ENCODE peak calls at places on chromosomes 2 and 18, in six cellular contexts. J is glutamatergic neuron, S is COLO829, N is KBM-7, F is NB4, K is AG08395. A is an unnamed sample.

GRCh38 chr2:178227187-178227586 is 32.9 kb downstream of the OSBPL6 start:
- DNase-seq in N (no peak), S (no peak), F (no peak), J (no peak), K (peak), A (peak)

GRCh38 chr2:158539176-158539895 is 82.6 kb downstream of the PKP4 start:
- DNase-seq in J (no peak), S (peak), K (peak), F (no peak), N (peak), A (peak)

GRCh38 chr2:144529841-144530240 is 9.9 kb upstream of the ZEB2 start:
- DNase-seq in K (no peak), F (no peak), N (no peak), S (no peak), J (no peak), A (no peak)

GRCh38 chr2:204913312-204913711 is 368.0 kb downstream of the PARD3B start:
- DNase-seq in K (no peak), N (no peak), J (no peak), S (no peak), F (no peak), A (no peak)

GRCh38 chr2:178404380-178404767 is 46.6 kb downstream of the PRKRA start:
- DNase-seq in N (peak), K (peak), F (peak), S (no peak), J (peak), A (peak)

GRCh38 chr18:72342933-72343332 is 201.2 kb downstream of the CBLN2 start:
- DNase-seq in J (no peak), N (no peak), S (no peak), K (no peak), F (no peak), A (no peak)

GRCh38 chr2:196927318-196928225 is 1.1 kb upstream of the PGAP1 start:
- DNase-seq in J (no peak), N (peak), S (peak), K (peak), F (peak), A (no peak)

GRCh38 chr2:11118761-11119160 is 36.5 kb upstream of the SLC66A3 start:
- DNase-seq in N (no peak), F (no peak), K (peak), J (no peak), S (no peak), A (no peak)

GRCh38 chr2:70921031-70921430 is 14.7 kb upstream of the ATP6V1B1 start:
- DNase-seq in K (no peak), J (no peak), F (no peak), N (no peak), S (no peak), A (no peak)

GRCh38 chr2:77228379-77228778 is 293.8 kb downstream of the LRRTM4 start:
- DNase-seq in J (no peak), N (no peak), S (no peak), F (no peak), K (no peak), A (peak)

GRCh38 chr2:181258761-181259160 is 198.4 kb upstream of the ITGA4 start:
- DNase-seq in K (peak), N (no peak), S (peak), J (no peak), F (no peak), A (no peak)

GRCh38 chr2:79373359-79374115 is 139.3 kb upstream of the CTNNA2 start:
- DNase-seq in F (no peak), J (no peak), N (no peak), K (no peak), S (no peak), A (no peak)

GRCh38 chr2:8876628-8877027 is 39.2 kb upstream of the KIDINS220 start:
- DNase-seq in S (no peak), K (no peak), J (no peak), F (no peak), N (no peak), A (no peak)

GRCh38 chr2:63765117-63765516 is 76.6 kb upstream of the UGP2 start:
- DNase-seq in S (no peak), N (no peak), F (no peak), K (no peak), J (no peak), A (no peak)

GRCh38 chr2:129587426-129588064 is 391.9 kb upstream of the RAB6C start:
- DNase-seq in F (no peak), N (no peak), K (no peak), J (no peak), S (no peak), A (no peak)

GRCh38 chr2:224997802-224998201 is 44.5 kb downstream of the DOCK10 start:
- DNase-seq in K (peak), J (no peak), F (no peak), S (no peak), N (no peak), A (no peak)

GRCh38 chr2:151928380-151928779 is 100.2 kb upstream of the ARL5A start:
- DNase-seq in F (no peak), J (no peak), N (no peak), K (no peak), S (no peak), A (no peak)

GRCh38 chr2:182366625-182367024 is 60.2 kb downstream of the PDE1A start:
- DNase-seq in N (no peak), F (no peak), J (no peak), K (peak), S (no peak), A (peak)

GRCh38 chr2:138827426-138828054 is 47.4 kb upstream of the NXPH2 start:
- DNase-seq in N (peak), S (peak), F (peak), J (no peak), K (peak), A (peak)

GRCh38 chr18:80075940-80076339 is 33.1 kb upstream of the ADNP2 start:
- DNase-seq in K (no peak), F (no peak), S (no peak), J (no peak), N (no peak), A (no peak)

GRCh38 chr2:104583791-104584190 is 270.1 kb upstream of the POU3F3 start:
- DNase-seq in N (no peak), J (peak), S (no peak), K (no peak), F (no peak), A (no peak)

GRCh38 chr2:65316072-65316471 is 88.4 kb downstream of the ACTR2 start:
- DNase-seq in K (no peak), S (no peak), N (no peak), F (no peak), J (no peak), A (no peak)

GRCh38 chr2:101223814-101224231 is 28.9 kb upstream of the CNOT11 start:
- DNase-seq in S (no peak), F (peak), J (no peak), N (peak), K (peak), A (no peak)

GRCh38 chr2:48531141-48531648 is 1.2 kb downstream of the STON1 start:
- DNase-seq in S (peak), J (no peak), K (peak), F (peak), N (peak), A (peak)

GRCh38 chr18:29436459-29436858 is 1259.5 kb upstream of the CDH2 start:
- DNase-seq in K (no peak), N (no peak), S (no peak), F (no peak), J (no peak), A (no peak)

GRCh38 chr2:181183878-181184553 is 203.6 kb downstream of the UBE2E3 start:
- DNase-seq in J (no peak), S (no peak), N (peak), K (no peak), F (peak), A (no peak)

GRCh38 chr2:69291004-69291650 is 95.9 kb downstream of the GFPT1 start:
- DNase-seq in S (peak), F (no peak), K (peak), J (no peak), N (no peak), A (peak)

GRCh38 chr18:58392336-58393000 is 236.4 kb downstream of the ALPK2 start:
- DNase-seq in K (peak), N (no peak), J (no peak), F (no peak), S (peak), A (peak)

GRCh38 chr18:21406111-21406510 is 164.1 kb downstream of the GREB1L start:
- DNase-seq in J (no peak), S (no peak), K (peak), F (no peak), N (no peak), A (peak)

GRCh38 chr2:111617299-111617803 is 266.6 kb downstream of the ANAPC1 start:
- DNase-seq in N (no peak), S (no peak), J (no peak), K (no peak), F (no peak), A (no peak)

GRCh38 chr2:74001781-74002514 is 17.2 kb downstream of the TET3 start:
- DNase-seq in K (peak), F (no peak), N (no peak), S (no peak), J (no peak), A (no peak)

GRCh38 chr2:24492283-24493272 is 1.5 kb downstream of the NCOA1 start:
- DNase-seq in J (no peak), N (peak), K (no peak), F (peak), S (no peak), A (peak)

GRCh38 chr2:225207026-225207425 is 164.8 kb upstream of the DOCK10 start:
- DNase-seq in S (no peak), K (no peak), F (no peak), J (peak), N (no peak), A (no peak)

A was measured in dermis microvascular lymphatic vessel endothelial cell.